ENCODE peak calls at places on chromosomes 16 and 17, in seven cellular contexts. Y is CD4-positive, alpha-beta T cell; O is OCI-LY7; U is activated T-cell treated with anti-CD3 and anti-CD28 coated beads for 24 hours; K is cardiac fibroblast; S is activated gamma-delta T cell treated with Interleukin-2 at 50 U/mL for 16 hours; J is astrocyte of the hippocampus. G is an unnamed sample.

GRCh38 chr17:75897076-75898019 is 597 bp upstream of the TRIM65 start:
- DNase-seq in O (no peak), J (no peak), S (no peak), U (no peak), K (no peak), Y (no peak), G (no peak)

GRCh38 chr16:88781140-88782077 is 3.6 kb downstream of the PIEZO1 start:
- DNase-seq in S (peak), Y (peak), J (no peak), K (no peak), U (peak), O (peak), G (no peak)

GRCh38 chr16:56872863-56873391 is 7.9 kb downstream of the SLC12A3 start:
- DNase-seq in K (no peak), S (no peak), U (no peak), J (no peak), O (no peak), Y (no peak), G (no peak)

GRCh38 chr17:49454050-49454449 is 39.4 kb upstream of the PHB1 start:
- DNase-seq in U (no peak), S (no peak), K (peak), J (peak), O (no peak), Y (no peak), G (no peak)

GRCh38 chr16:2429771-2430663 is 770 bp downstream of the CCNF start:
- DNase-seq in U (no peak), O (peak), K (peak), S (no peak), J (peak), Y (no peak), G (no peak)

GRCh38 chr17:83144421-83145357 is 65.3 kb downstream of the METRNL start:
- DNase-seq in K (peak), J (no peak), Y (no peak), O (no peak), U (no peak), S (no peak), G (no peak)

GRCh38 chr17:311119-311848 is 41.3 kb downstream of the RPH3AL start:
- DNase-seq in S (no peak), J (no peak), O (no peak), U (no peak), K (no peak), Y (no peak), G (no peak)

GRCh38 chr17:80795737-80796136 is 195.9 kb upstream of the CHMP6 start:
- DNase-seq in Y (peak), S (no peak), U (no peak), K (peak), J (peak), O (no peak), G (no peak)

GRCh38 chr17:41263212-41263611 is 2.0 kb upstream of the KRTAP9-6 start:
- DNase-seq in S (no peak), K (no peak), Y (no peak), O (no peak), J (no peak), U (no peak), G (no peak)

GRCh38 chr17:81990836-81991683 is 13.6 kb downstream of the ASPSCR1 start:
- DNase-seq in K (no peak), S (no peak), U (no peak), O (no peak), J (no peak), Y (no peak), G (no peak)

GRCh38 chr16:12079411-12079965 is 103.0 kb downstream of the SNX29 start:
- DNase-seq in Y (peak), O (peak), J (no peak), S (no peak), U (no peak), K (no peak), G (no peak)

GRCh38 chr17:74962622-74963394 is 9.8 kb downstream of the HID1 start:
- DNase-seq in S (no peak), K (no peak), J (no peak), U (no peak), Y (no peak), O (no peak), G (no peak)

GRCh38 chr17:18262641-18263040 is 2.2 kb downstream of the MIEF2 start:
- DNase-seq in O (no peak), U (no peak), J (no peak), S (no peak), Y (no peak), K (no peak), G (no peak)

GRCh38 chr17:80485846-80486245 is 9.4 kb upstream of the NPTX1 start:
- DNase-seq in U (no peak), J (no peak), K (no peak), O (peak), S (no peak), Y (no peak), G (no peak)

GRCh38 chr16:66604376-66605176 is at the start of gene CMTM3:
- DNase-seq in K (peak), Y (peak), U (peak), S (peak), J (peak), O (peak), G (no peak)

GRCh38 chr17:65482201-65482600 is 79.2 kb downstream of the AXIN2 start:
- DNase-seq in Y (no peak), K (no peak), U (no peak), O (no peak), J (no peak), S (no peak), G (no peak)